ENCODE peak calls at places on chromosomes 3 and 15, in seven cellular contexts. Z, L, R, I, H, G and E are unnamed samples.

GRCh38 chr3:148366743-148367410 is 330.8 kb upstream of the AGTR1 start:
- DNase-seq in Z (no peak), L (no peak), R (no peak), I (no peak), H (no peak), G (no peak), E (no peak)

GRCh38 chr3:20904674-20905073 is 718.7 kb upstream of the SGO1 start:
- DNase-seq in Z (no peak), L (no peak), R (no peak), I (no peak), H (no peak), G (no peak), E (no peak)

GRCh38 chr3:94494992-94495391 is 432.1 kb downstream of the NSUN3 start:
- DNase-seq in Z (no peak), L (no peak), R (no peak), I (no peak), H (no peak), G (no peak), E (no peak)

GRCh38 chr3:134308350-134308891 is 57.8 kb upstream of the RYK start:
- DNase-seq in Z (peak; percentile 87), L (peak; percentile 93), R (peak; percentile 80), I (peak; percentile 62), H (peak; percentile 76), G (peak; percentile 79), E (peak; percentile 87)

GRCh38 chr3:177468816-177469590 is 271.7 kb upstream of the TBL1XR1 start:
- DNase-seq in Z (no peak), L (no peak), R (no peak), I (no peak), H (no peak), G (no peak), E (no peak)

GRCh38 chr15:94069834-94070233 is 161.5 kb upstream of the MCTP2 start:
- DNase-seq in Z (no peak), L (no peak), R (no peak), I (no peak), H (no peak), G (no peak), E (no peak)

GRCh38 chr15:98888839-98889479 is 118.6 kb downstream of the PGPEP1L start:
- DNase-seq in Z (no peak), L (peak; percentile 26), R (no peak), I (no peak), H (no peak), G (no peak), E (no peak)

GRCh38 chr3:141127344-141128125 is 76.4 kb downstream of the SPSB4 start:
- DNase-seq in Z (no peak), L (no peak), R (no peak), I (no peak), H (no peak), G (no peak), E (no peak)

GRCh38 chr3:133662256-133662773 is 574 bp upstream of the TOPBP1 start:
- DNase-seq in Z (no peak), L (peak; percentile 11), R (no peak), I (no peak), H (no peak), G (peak; percentile 34), E (no peak)

GRCh38 chr3:94069242-94069813 is 6.5 kb downstream of the NSUN3 start:
- DNase-seq in Z (no peak), L (no peak), R (no peak), I (no peak), H (no peak), G (no peak), E (no peak)

GRCh38 chr3:117563063-117563462 is 853.5 kb downstream of the TUSC7 start:
- DNase-seq in Z (no peak), L (no peak), R (no peak), I (no peak), H (no peak), G (no peak), E (no peak)

GRCh38 chr3:148796799-148797198 is 30.8 kb upstream of the CPB1 start:
- DNase-seq in Z (no peak), L (no peak), R (no peak), I (no peak), H (no peak), G (no peak), E (no peak)

GRCh38 chr3:129315386-129315991 is 36.8 kb downstream of the HMCES start:
- DNase-seq in Z (no peak), L (peak; percentile 46), R (peak; percentile 42), I (no peak), H (peak; percentile 54), G (peak; percentile 52), E (peak; percentile 29)

GRCh38 chr15:39642011-39642640 is 61.2 kb downstream of the THBS1 start:
- DNase-seq in Z (no peak), L (no peak), R (no peak), I (no peak), H (no peak), G (no peak), E (no peak)

GRCh38 chr15:90871716-90872480 is 3.5 kb downstream of the FURIN start:
- DNase-seq in Z (peak; percentile 39), L (peak; percentile 47), R (no peak), I (no peak), H (peak; percentile 48), G (no peak), E (no peak)

GRCh38 chr15:35616436-35617271 is 70.7 kb upstream of the DPH6 start:
- DNase-seq in Z (no peak), L (no peak), R (no peak), I (no peak), H (no peak), G (no peak), E (no peak)

GRCh38 chr3:170037463-170038433 is at the start of gene GPR160:
- DNase-seq in Z (peak; percentile 87), L (peak; percentile 94), R (peak; percentile 71), I (no peak), H (peak; percentile 76), G (no peak), E (peak; percentile 26)

GRCh38 chr3:48301814-48302194 is 31.7 kb downstream of the SPINK8 start:
- DNase-seq in Z (peak; percentile 36), L (peak; percentile 68), R (no peak), I (peak; percentile 16), H (no peak), G (peak; percentile 35), E (peak; percentile 30)

GRCh38 chr3:116743062-116743461 is 33.5 kb downstream of the TUSC7 start:
- DNase-seq in Z (no peak), L (no peak), R (no peak), I (no peak), H (no peak), G (no peak), E (no peak)

GRCh38 chr3:24220859-24221657 is 273.6 kb downstream of the THRB start:
- DNase-seq in Z (no peak), L (no peak), R (no peak), I (peak; percentile 16), H (no peak), G (no peak), E (no peak)

GRCh38 chr3:179826247-179826637 is 173.4 kb downstream of the USP13 start:
- DNase-seq in Z (no peak), L (no peak), R (no peak), I (no peak), H (no peak), G (no peak), E (no peak)

GRCh38 chr3:175270199-175270837 is 411.2 kb downstream of the NAALADL2 start:
- DNase-seq in Z (no peak), L (no peak), R (no peak), I (no peak), H (no peak), G (no peak), E (no peak)

GRCh38 chr3:59908700-59909099 is 858.9 kb upstream of the CFAP20DC start:
- DNase-seq in Z (no peak), L (no peak), R (no peak), I (no peak), H (no peak), G (no peak), E (no peak)

GRCh38 chr15:63112871-63113270 is 8.8 kb upstream of the LACTB start:
- DNase-seq in Z (no peak), L (no peak), R (no peak), I (no peak), H (no peak), G (no peak), E (no peak)

GRCh38 chr15:63114465-63114864 is 7.2 kb upstream of the LACTB start:
- DNase-seq in Z (no peak), L (no peak), R (no peak), I (no peak), H (no peak), G (no peak), E (no peak)

GRCh38 chr15:63109498-63110290 is 12.0 kb upstream of the LACTB start:
- DNase-seq in Z (no peak), L (no peak), R (no peak), I (no peak), H (no peak), G (no peak), E (no peak)

GRCh38 chr15:63110428-63111026 is 11.1 kb upstream of the LACTB start:
- DNase-seq in Z (no peak), L (no peak), R (no peak), I (no peak), H (no peak), G (no peak), E (no peak)

GRCh38 chr15:63111481-63111880 is 10.2 kb upstream of the LACTB start:
- DNase-seq in Z (no peak), L (no peak), R (no peak), I (no peak), H (no peak), G (no peak), E (no peak)
- H3K4me1 ChIP-seq in Z (no peaks in the 10 kb centered on the region), L (no peaks in the 10 kb centered on the region), R (no peaks in the 10 kb centered on the region), I (no peaks in the 10 kb centered on the region), H (no peaks in the 10 kb centered on the region), G (no peaks in the 10 kb centered on the region), E (no peaks in the 10 kb centered on the region)

GRCh38 chr3:58168498-58168897 is 42.3 kb downstream of the DNASE1L3 start:
- DNase-seq in Z (no peak), L (no peak), R (no peak), I (no peak), H (no peak), G (no peak), E (no peak)
- H3K4me1 ChIP-seq in Z (peaks cover 7% of the 10 kb centered on the region), L (peaks cover 8% of the 10 kb centered on the region), R (peaks cover 53% of the 10 kb centered on the region), I (no peaks in the 10 kb centered on the region), H (peaks cover 7% of the 10 kb centered on the region), G (no peaks in the 10 kb centered on the region), E (peaks cover 27% of the 10 kb centered on the region)

DNA sequence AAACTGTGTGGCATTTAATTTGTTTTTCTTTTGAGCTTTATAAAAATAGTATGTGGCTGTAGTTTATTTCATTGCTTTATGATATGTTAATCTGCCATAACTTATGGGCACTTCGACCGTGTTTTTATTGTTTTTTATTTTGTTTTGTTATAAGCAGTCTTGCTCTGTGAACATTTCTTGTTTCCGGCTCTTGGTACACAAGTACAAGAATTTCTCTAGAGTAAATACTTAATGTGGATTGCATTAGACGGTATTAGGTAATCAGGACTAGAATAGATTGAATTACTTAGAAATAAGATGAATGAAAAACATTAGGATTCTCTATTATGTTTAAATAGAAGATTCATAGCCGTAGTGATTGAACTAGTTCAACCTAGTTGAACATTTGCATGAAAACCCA is 2.1 kb downstream of the ZFAND6 start:
- DNase-seq in Z (no peak), L (no peak), R (no peak), I (no peak), H (no peak), G (no peak), E (no peak)
- H3K4me1 ChIP-seq in Z (peaks cover 5% of the 10 kb centered on the region), L (peaks cover 28% of the 10 kb centered on the region), R (peaks cover 45% of the 10 kb centered on the region), I (peaks cover 40% of the 10 kb centered on the region), H (peaks cover 5% of the 10 kb centered on the region), G (peaks cover 35% of the 10 kb centered on the region), E (peaks cover 8% of the 10 kb centered on the region)

DNA sequence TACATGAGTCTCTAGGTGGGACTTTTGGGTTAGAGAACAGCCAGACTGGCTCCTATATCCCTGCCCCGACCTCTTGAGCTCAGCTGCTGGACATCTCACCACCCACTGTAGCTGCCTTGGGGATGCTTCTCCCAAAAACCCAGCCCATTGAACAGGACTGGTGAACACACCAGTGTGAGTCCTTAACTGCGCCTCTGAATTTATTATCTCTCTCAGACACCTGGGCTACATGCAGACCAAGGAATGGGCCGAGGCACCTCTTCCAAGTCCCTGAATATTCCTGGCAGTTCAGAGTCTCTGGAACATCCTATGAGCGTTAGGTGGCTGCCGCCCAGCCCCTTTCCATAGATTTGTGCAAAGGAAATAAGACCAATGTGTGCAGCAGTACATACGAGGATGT is 104.8 kb upstream of the RPL32 start:
- DNase-seq in Z (no peak), L (no peak), R (no peak), I (no peak), H (no peak), G (no peak), E (no peak)
- H3K4me1 ChIP-seq in Z (peaks cover 38% of the 10 kb centered on the region), L (peaks cover 12% of the 10 kb centered on the region), R (peaks cover 98% of the 10 kb centered on the region), I (peaks cover 79% of the 10 kb centered on the region), H (peaks cover 51% of the 10 kb centered on the region), G (no peaks in the 10 kb centered on the region), E (peaks cover 63% of the 10 kb centered on the region)